ENCODE peak calls at places on chromosomes 5 and 9, in five cellular contexts. G is neural progenitor cell, R is H1, T is lower leg skin, I is AG04450. O is an unnamed sample.

GRCh38 chr9:136629001-136629878 is 33.5 kb upstream of the EGFL7 start:
- DNase-seq in G (no peak), R (peak; percentile 47), T (no peak), I (no peak), O (no peak)

GRCh38 chr9:121637441-121638222 is 13.8 kb upstream of the DAB2IP start:
- DNase-seq in G (no peak), R (no peak), T (no peak), I (peak; percentile 8), O (no peak)

GRCh38 chr9:132036521-132036920 is 43.1 kb downstream of the MED27 start:
- DNase-seq in G (no peak), R (no peak), T (no peak), I (no peak), O (no peak)

GRCh38 chr9:89361816-89362646 is 43.7 kb downstream of the SECISBP2 start:
- DNase-seq in G (no peak), R (no peak), T (no peak), I (no peak), O (no peak)

GRCh38 chr5:10705736-10706135 is 55.3 kb downstream of the DAP start:
- DNase-seq in G (no peak), R (no peak), T (no peak), I (no peak), O (no peak)

GRCh38 chr9:126534431-126535186 is 79.1 kb upstream of the LMX1B start:
- DNase-seq in G (peak; percentile 70), R (no peak), T (no peak), I (no peak), O (no peak)

GRCh38 chr9:105693435-105694275 is 686 bp upstream of the TMEM38B start:
- DNase-seq in G (peak; percentile 33), R (no peak), T (no peak), I (no peak), O (no peak)

GRCh38 chr5:6349387-6349786 is 29.0 kb downstream of the MED10 start:
- DNase-seq in G (no peak), R (no peak), T (no peak), I (no peak), O (no peak)

GRCh38 chr9:129242971-129243561 is 65.0 kb upstream of the IER5L start:
- DNase-seq in G (no peak), R (no peak), T (peak; percentile 42), I (no peak), O (peak; percentile 12)

GRCh38 chr5:109853362-109853761 is 163.6 kb downstream of the MAN2A1 start:
- DNase-seq in G (no peak), R (no peak), T (no peak), I (no peak), O (peak; percentile 52)

GRCh38 chr5:171409164-171410136 is 10.0 kb upstream of the FGF18 start:
- DNase-seq in G (no peak), R (no peak), T (no peak), I (no peak), O (no peak)

GRCh38 chr5:178434851-178435250 is 155.3 kb downstream of the COL23A1 start:
- DNase-seq in G (peak; percentile 42), R (no peak), T (no peak), I (no peak), O (no peak)

GRCh38 chr5:65163698-65164097 is 318.0 kb downstream of the ADAMTS6 start:
- DNase-seq in G (no peak), R (no peak), T (no peak), I (no peak), O (no peak)

GRCh38 chr9:108643756-108644510 is 211.9 kb downstream of the ACTL7B start:
- DNase-seq in G (no peak), R (no peak), T (no peak), I (no peak), O (no peak)

GRCh38 chr9:133154097-133154989 is 9.4 kb downstream of the GBGT1 start:
- DNase-seq in G (no peak), R (no peak), T (no peak), I (no peak), O (no peak)

GRCh38 chr5:130198927-130199326 is 294.7 kb downstream of the CHSY3 start:
- DNase-seq in G (peak; percentile 57), R (no peak), T (no peak), I (peak; percentile 1), O (no peak)

GRCh38 chr5:83503662-83504061 is 32.1 kb downstream of the VCAN start:
- DNase-seq in G (no peak), R (no peak), T (no peak), I (no peak), O (no peak)

GRCh38 chr5:119275146-119275872 is 80.5 kb upstream of the TNFAIP8 start:
- DNase-seq in G (no peak), R (no peak), T (no peak), I (no peak), O (no peak)

GRCh38 chr5:56011835-56012234 is 17.1 kb upstream of the IL6ST start:
- DNase-seq in G (no peak), R (no peak), T (no peak), I (peak; percentile 83), O (no peak)

GRCh38 chr5:68216737-68217231 is 1.2 kb downstream of the PIK3R1 start:
- DNase-seq in G (peak; percentile 57), R (no peak), T (no peak), I (no peak), O (no peak)

GRCh38 chr5:142263346-142263745 is 61.5 kb downstream of the SPRY4 start:
- DNase-seq in G (peak; percentile 15), R (no peak), T (no peak), I (no peak), O (no peak)

GRCh38 chr5:111478266-111478665 is 34.1 kb downstream of the STARD4 start:
- DNase-seq in G (no peak), R (no peak), T (no peak), I (no peak), O (no peak)

GRCh38 chr5:108728566-108729305 is 19.0 kb upstream of the FER start:
- DNase-seq in G (no peak), R (no peak), T (no peak), I (no peak), O (no peak)

GRCh38 chr9:70013598-70014196 is 30.0 kb upstream of the MAMDC2 start:
- DNase-seq in G (no peak), R (no peak), T (peak; percentile 30), I (peak; percentile 71), O (peak; percentile 69)

GRCh38 chr5:88480245-88480644 is 211.6 kb upstream of the TMEM161B start:
- DNase-seq in G (no peak), R (no peak), T (no peak), I (no peak), O (no peak)

DNA sequence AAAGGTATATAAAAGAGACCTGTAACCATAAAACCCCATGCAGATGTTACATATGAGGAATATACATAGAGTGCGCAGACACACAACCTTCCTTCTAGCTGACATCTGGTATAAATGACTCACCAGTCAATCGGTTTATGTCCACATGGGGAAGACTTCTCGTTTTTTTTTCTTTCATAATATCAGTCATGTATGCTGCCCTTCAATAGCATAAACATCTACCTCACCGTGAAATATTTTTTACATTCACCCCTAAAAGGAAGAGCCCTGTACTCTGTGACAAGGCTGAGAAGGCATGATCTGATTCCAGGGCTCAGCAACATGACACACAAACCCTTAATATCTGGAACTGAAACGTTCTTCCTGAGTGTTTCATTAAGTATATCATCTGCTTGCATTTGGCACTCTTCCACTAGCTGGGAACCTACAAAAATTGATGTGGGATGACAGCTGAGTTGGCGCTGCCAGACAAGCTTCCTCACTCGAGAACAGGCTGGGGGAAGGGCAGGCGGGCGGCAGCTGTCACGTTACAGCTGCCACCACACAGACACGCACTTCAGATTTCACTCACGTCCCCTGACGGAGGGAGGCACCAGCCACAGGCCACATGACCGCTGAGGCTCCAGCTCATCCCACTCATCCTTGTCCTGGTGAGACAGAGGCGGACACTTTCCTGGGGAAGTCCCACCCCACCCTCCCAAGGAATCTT is 74.2 kb downstream of the SHB start:
- DNase-seq in G (no peak), R (no peak), T (peak; percentile 80), I (peak; percentile 34), O (no peak)
- TF ChIP-seq CTCF in G (no peak), R (no peak), T (no peak), I (no peak), O (no peak)

GRCh38 chr9:24766081-24766480 is 220.4 kb upstream of the IZUMO3 start:
- DNase-seq in G (no peak), R (no peak), T (no peak), I (no peak), O (no peak)

DNA sequence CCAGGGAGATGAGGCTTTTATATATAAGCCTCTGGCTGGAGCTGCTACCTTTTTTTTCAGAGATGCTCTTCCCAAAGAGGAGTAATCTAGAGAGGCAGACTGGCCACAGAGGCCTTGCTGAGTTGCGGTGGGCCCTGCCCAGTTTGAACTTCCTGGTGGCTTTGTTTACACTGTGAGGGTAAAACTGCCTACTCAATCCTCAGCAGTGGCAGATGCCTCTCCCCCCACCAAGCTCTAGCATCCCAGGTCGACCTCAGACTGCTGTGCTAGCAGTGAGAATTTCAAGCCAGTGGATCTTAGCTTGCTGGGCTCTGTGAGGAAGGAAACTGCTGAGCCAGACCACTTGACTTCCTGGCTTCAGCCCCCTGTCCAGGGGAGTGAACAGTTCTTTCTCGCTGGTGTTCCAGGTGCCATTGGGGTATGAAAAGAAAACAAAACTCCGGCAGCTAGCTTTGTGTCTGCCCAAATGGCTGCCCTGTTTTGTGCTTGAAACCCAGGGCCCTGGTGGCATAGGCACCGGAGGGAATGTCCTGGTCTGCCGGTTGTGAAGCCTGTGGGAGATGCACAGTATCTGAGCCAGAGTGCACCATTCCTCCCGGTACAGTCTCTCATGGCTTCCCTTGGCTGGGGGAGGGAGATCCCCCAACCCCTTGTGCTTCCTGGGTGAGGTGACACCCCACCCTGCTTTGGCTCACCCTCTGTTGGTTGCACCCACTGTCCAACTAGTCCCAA is 219.5 kb upstream of the IZUMO3 start:
- DNase-seq in G (no peak), R (no peak), T (no peak), I (no peak), O (no peak)
- H3K4me3 ChIP-seq in G (no peak overlapping the region), R (no peak overlapping the region), T (no peak overlapping the region), I (no peak overlapping the region), O (no peak overlapping the region)

DNA sequence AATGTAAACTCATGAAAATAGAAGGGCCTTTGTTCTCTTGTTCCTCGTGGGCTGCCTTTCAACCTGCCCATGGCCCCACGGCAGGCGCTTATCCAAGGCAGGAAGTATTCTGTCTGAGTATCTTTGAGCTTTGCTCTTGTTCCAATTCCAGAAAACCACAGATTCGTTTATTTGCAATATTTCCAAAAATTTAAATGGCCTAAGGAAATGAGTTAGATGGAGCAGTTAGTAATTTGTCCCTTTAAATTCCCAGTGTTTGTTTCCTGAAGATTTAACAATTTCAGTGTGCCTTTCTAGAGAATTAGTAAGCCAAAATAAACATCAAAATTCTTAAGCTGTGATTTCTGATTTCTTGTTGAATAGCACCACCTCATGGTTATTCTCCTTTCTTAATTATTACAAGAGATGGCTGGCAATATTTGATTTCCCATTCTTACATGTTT is 299.4 kb upstream of the RASA1 start:
- DNase-seq in G (peak; percentile 17), R (no peak), T (no peak), I (peak; percentile 7), O (peak; percentile 73)
- TF ChIP-seq CTCF in G (peak; percentile 58), R (peak; percentile 8), T (no peak), I (peak; percentile 42), O (no peak)

DNA sequence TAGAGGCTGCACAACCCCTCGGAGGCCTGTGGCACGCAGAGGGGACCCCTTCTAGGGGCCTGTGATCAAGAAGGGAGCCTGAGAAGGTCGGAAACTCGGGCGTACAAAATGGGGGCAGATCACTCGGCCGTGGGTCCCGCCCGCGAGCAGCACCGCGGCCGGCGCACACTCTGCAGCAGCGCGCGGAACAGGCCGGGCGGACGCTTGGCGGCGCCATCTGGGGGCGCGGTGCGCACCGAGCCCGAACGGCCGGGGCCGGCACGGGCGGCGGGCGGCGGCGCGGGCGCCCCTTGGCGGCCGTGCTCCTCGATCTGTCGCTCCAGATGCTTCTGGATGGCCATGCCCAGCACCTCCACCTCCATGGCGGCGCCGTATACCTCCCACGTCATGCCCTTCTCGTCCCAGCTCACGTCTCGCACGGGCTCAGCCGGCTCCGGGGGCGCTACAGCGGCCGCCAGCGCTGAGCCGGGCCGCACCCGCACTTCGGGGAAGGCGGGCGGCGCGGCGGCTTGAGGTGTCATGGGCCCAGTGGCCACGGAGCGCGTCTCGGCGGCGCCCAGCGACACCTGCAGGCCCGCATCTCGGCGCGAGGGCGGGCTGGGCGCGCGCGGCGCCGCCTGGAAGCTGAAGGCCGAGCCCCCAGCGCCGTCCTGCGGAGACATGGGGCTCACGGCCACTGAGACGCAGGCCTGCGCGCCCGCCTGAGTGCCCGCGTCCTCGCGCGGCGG is 13.1 kb downstream of the GPRIN1 start:
- DNase-seq in G (peak; percentile 79), R (peak; percentile 78), T (no peak), I (no peak), O (no peak)
- H3K4me3 ChIP-seq in G (peak overlapping the region; percentile 42), R (no peak overlapping the region), T (no peak overlapping the region), I (no peak overlapping the region), O (no peak overlapping the region)

O was measured in astrocyte of the cerebellum.